ENCODE peak calls at places on chromosomes 12 and 14, in six cellular contexts. O, F, M, S, X and C are unnamed samples.

GRCh38 chr12:45671254-45671653 is 58.3 kb upstream of the ARID2 start:
- DNase-seq in O (no peak), F (peak; percentile 79), M (no peak), S (no peak), X (no peak), C (no peak)

GRCh38 chr12:122138616-122139015 is 35.4 kb downstream of the IL31 start:
- DNase-seq in O (no peak), F (no peak), M (no peak), S (no peak), X (no peak), C (no peak)

GRCh38 chr12:12533238-12533829 is 29.3 kb downstream of the DUSP16 start:
- DNase-seq in O (no peak), F (no peak), M (no peak), S (peak; percentile 52), X (no peak), C (no peak)

GRCh38 chr12:74889563-74890236 is 319.9 kb downstream of the KCNC2 start:
- DNase-seq in O (no peak), F (peak; percentile 62), M (no peak), S (no peak), X (no peak), C (no peak)

GRCh38 chr12:78402366-78403134 is 462.0 kb upstream of the SYT1 start:
- DNase-seq in O (peak; percentile 11), F (no peak), M (no peak), S (no peak), X (no peak), C (no peak)

GRCh38 chr12:106584104-106585064 is 1.6 kb downstream of the RFX4 start:
- DNase-seq in O (no peak), F (no peak), M (peak; percentile 38), S (no peak), X (no peak), C (no peak)

GRCh38 chr14:106879241-106879640 is 1352.9 kb downstream of the TMEM121 start:
- DNase-seq in O (peak; percentile 81), F (no peak), M (peak; percentile 77), S (peak; percentile 74), X (peak; percentile 87), C (peak; percentile 96)

GRCh38 chr14:21852061-21852664 is 178.5 kb upstream of the OR4E1 start:
- DNase-seq in O (peak; percentile 13), F (peak; percentile 20), M (peak; percentile 17), S (peak; percentile 63), X (peak; percentile 39), C (no peak)

GRCh38 chr14:24428628-24429394 is 657 bp downstream of the CBLN3 start:
- DNase-seq in O (no peak), F (no peak), M (no peak), S (no peak), X (no peak), C (peak; percentile 10)

GRCh38 chr14:104753528-104754212 is 723 bp downstream of the SIVA1 start:
- DNase-seq in O (no peak), F (no peak), M (no peak), S (no peak), X (peak; percentile 15), C (no peak)

GRCh38 chr12:8078400-8078799 is 3.7 kb upstream of the NECAP1 start:
- DNase-seq in O (peak; percentile 47), F (peak; percentile 87), M (peak; percentile 21), S (no peak), X (peak; percentile 49), C (peak; percentile 2)

GRCh38 chr12:197347-197746 is 16.6 kb downstream of the SLC6A12 start:
- DNase-seq in O (no peak), F (no peak), M (no peak), S (no peak), X (no peak), C (no peak)

GRCh38 chr12:19131020-19131431 is 1.5 kb downstream of the PLEKHA5 start:
- DNase-seq in O (no peak), F (peak; percentile 60), M (peak; percentile 20), S (peak; percentile 31), X (peak; percentile 47), C (peak; percentile 28)

GRCh38 chr14:36866867-36867266 is 205.2 kb downstream of the PAX9 start:
- DNase-seq in O (no peak), F (no peak), M (peak; percentile 4), S (no peak), X (no peak), C (no peak)

GRCh38 chr12:65637774-65638173 is 186.5 kb upstream of the HMGA2 start:
- DNase-seq in O (no peak), F (peak; percentile 86), M (no peak), S (no peak), X (no peak), C (no peak)

GRCh38 chr14:39181693-39182047 is 6.6 kb downstream of the PNN start:
- DNase-seq in O (no peak), F (no peak), M (no peak), S (no peak), X (no peak), C (no peak)

GRCh38 chr14:57918791-57919190 is 52.9 kb upstream of the SLC35F4 start:
- DNase-seq in O (no peak), F (no peak), M (no peak), S (no peak), X (no peak), C (no peak)

GRCh38 chr14:96091941-96092411 is 52.8 kb downstream of the C14orf132 start:
- DNase-seq in O (no peak), F (no peak), M (no peak), S (no peak), X (no peak), C (no peak)